ENCODE peak calls at places on chromosome 5, in nine cellular contexts. Q, F, Z, D, J, S, V, Y and E are unnamed samples.

GRCh38 chr5:67262202-67262601 is 65.6 kb upstream of the CD180 start:
- DNase-seq in D (no peak), S (no peak), J (no peak), Q (no peak), V (no peak), Z (no peak), Y (no peak), F (no peak), E (no peak)

GRCh38 chr5:29017501-29017900 is 1979.1 kb upstream of the CDH9 start:
- DNase-seq in F (no peak), S (no peak), Q (no peak), J (no peak), Y (no peak), Z (no peak), V (no peak), D (no peak), E (no peak)

GRCh38 chr5:67081259-67081658 is 115.3 kb downstream of the CD180 start:
- DNase-seq in V (no peak), S (no peak), J (no peak), Z (no peak), D (no peak), Q (peak; percentile 2), F (no peak), Y (no peak), E (no peak)

GRCh38 chr5:88230546-88231066 is 38.0 kb downstream of the TMEM161B start:
- DNase-seq in Y (no peak), Z (no peak), J (no peak), F (no peak), S (no peak), Q (no peak), D (no peak), V (no peak), E (no peak)

GRCh38 chr5:33539192-33539591 is 98.4 kb downstream of the TARS1 start:
- DNase-seq in Q (no peak), D (no peak), Z (no peak), V (no peak), J (no peak), F (no peak), Y (no peak), S (no peak), E (no peak)

GRCh38 chr5:38338455-38338854 is 80.1 kb downstream of the EGFLAM start:
- DNase-seq in D (no peak), F (no peak), Y (no peak), J (no peak), Z (no peak), Q (no peak), S (no peak), V (no peak), E (no peak)

GRCh38 chr5:145362261-145362660 is 472.9 kb downstream of the PRELID2 start:
- DNase-seq in Y (no peak), S (peak; percentile 52), J (no peak), D (no peak), Q (no peak), F (no peak), V (peak; percentile 78), Z (no peak), E (no peak)

GRCh38 chr5:145101246-145101645 is 733.9 kb downstream of the PRELID2 start:
- DNase-seq in J (no peak), F (no peak), Y (no peak), D (no peak), V (no peak), Q (peak; percentile 25), Z (peak; percentile 9), S (no peak), E (no peak)

GRCh38 chr5:122151640-122152039 is 22.3 kb downstream of the ZNF474 start:
- DNase-seq in Q (no peak), Y (no peak), J (no peak), D (no peak), Z (no peak), V (peak; percentile 38), F (no peak), S (no peak), E (peak; percentile 88)

GRCh38 chr5:98775962-98776687 is 2.7 kb downstream of the RGMB start:
- DNase-seq in J (no peak), V (peak; percentile 74), D (no peak), S (no peak), Y (no peak), Q (no peak), Z (peak; percentile 3), F (no peak), E (peak; percentile 51)

GRCh38 chr5:159337291-159337974 is 7.1 kb upstream of the IL12B start:
- DNase-seq in Q (no peak), Y (peak; percentile 26), D (no peak), V (peak; percentile 65), J (peak; percentile 24), F (no peak), Z (no peak), S (peak; percentile 48), E (peak; percentile 72)

GRCh38 chr5:118614701-118615475 is 373.5 kb downstream of the DTWD2 start:
- DNase-seq in Y (no peak), V (no peak), Q (no peak), F (no peak), J (no peak), S (no peak), D (no peak), Z (no peak), E (no peak)

GRCh38 chr5:86968311-86968753 is 299.4 kb upstream of the RASA1 start:
- DNase-seq in J (no peak), Q (peak; percentile 62), D (no peak), V (peak; percentile 59), F (no peak), S (peak; percentile 24), Z (peak; percentile 48), Y (no peak), E (peak; percentile 62)

GRCh38 chr5:6814816-6815215 is 101.6 kb downstream of the TENT4A start:
- DNase-seq in D (no peak), J (no peak), V (no peak), F (no peak), S (no peak), Q (no peak), Z (no peak), Y (no peak), E (no peak)